ENCODE peak calls at places on chromosomes 2 and 18, in ten cellular contexts. I is stimulated activated CD8-positive, alpha-beta memory T cell treated with anti-CD3 and anti-CD28 coated beads, Interleukin-15, amount 100 ng/mL, for 4 hours; V is tibial artery; O is activated T-helper 2 cell treated with anti-CD3 and anti-CD28 coated beads, Interferon-gamma antibody, Interleukin-2, Interleukin-4, amounts not matched to agents 10 μg/mL and 5 μg/mL and 100 μg/mL, durations not matched to agents 14 hours and 24 hours and 36 hours; K is NCI-H460; A is left lobe of liver; R is WERI-Rb-1; Q is DMS 273 treated with DMSO at 0.1 percent for 48 hours; L is tibial nerve; W is AG08395. N is an unnamed sample.

GRCh38 chr18:22253676-22254075 is 84.3 kb downstream of the GATA6 start:
- DNase-seq in I (no peak), V (no peak), O (no peak), K (no peak), A (no peak), R (no peak), Q (no peak), L (no peak), W (no peak), N (no peak)

GRCh38 chr2:27762951-27763906 is 8.3 kb upstream of the MRPL33 start:
- DNase-seq in I (no peak), V (no peak), O (no peak), K (no peak), A (no peak), R (no peak), Q (no peak), L (no peak), W (no peak), N (no peak)

GRCh38 chr2:136255648-136256461 is 137.9 kb upstream of the CXCR4 start:
- DNase-seq in I (no peak), V (no peak), O (no peak), K (no peak), A (no peak), R (peak), Q (no peak), L (no peak), W (no peak), N (no peak)

GRCh38 chr2:54942373-54942772 is 107.9 kb downstream of the RTN4 start:
- DNase-seq in I (peak), V (no peak), O (no peak), K (no peak), A (no peak), R (no peak), Q (no peak), L (no peak), W (no peak), N (no peak)

GRCh38 chr18:30684825-30685481 is 357.6 kb downstream of the DSC3 start:
- DNase-seq in I (no peak), V (no peak), O (no peak), K (no peak), A (no peak), R (no peak), Q (no peak), L (no peak), W (no peak), N (no peak)

GRCh38 chr2:231036131-231036530 is 1.2 kb upstream of the C2orf72 start:
- DNase-seq in I (no peak), V (no peak), O (no peak), K (no peak), A (peak), R (no peak), Q (no peak), L (no peak), W (no peak), N (no peak)

GRCh38 chr2:211413746-211414145 is 857.3 kb downstream of the CPS1 start:
- DNase-seq in I (no peak), V (no peak), O (no peak), K (no peak), A (no peak), R (no peak), Q (no peak), L (no peak), W (no peak), N (no peak)

GRCh38 chr2:150081775-150082517 is 405.5 kb downstream of the RND3 start:
- DNase-seq in I (no peak), V (no peak), O (no peak), K (no peak), A (no peak), R (no peak), Q (no peak), L (no peak), W (no peak), N (no peak)

GRCh38 chr2:21819475-21819874 is 695.7 kb downstream of the TDRD15 start:
- DNase-seq in I (no peak), V (no peak), O (no peak), K (no peak), A (no peak), R (no peak), Q (no peak), L (no peak), W (no peak), N (no peak)

GRCh38 chr2:4678937-4679336 is 975.6 kb downstream of the DCDC2C start:
- DNase-seq in I (no peak), V (no peak), O (no peak), K (no peak), A (no peak), R (no peak), Q (no peak), L (no peak), W (no peak), N (no peak)

GRCh38 chr2:84888401-84889276 is 7.8 kb upstream of the TRABD2A start:
- DNase-seq in I (no peak), V (no peak), O (peak), K (no peak), A (no peak), R (no peak), Q (no peak), L (peak), W (peak), N (no peak)

GRCh38 chr2:5021148-5021547 is 671.0 kb upstream of the SOX11 start:
- DNase-seq in I (no peak), V (no peak), O (no peak), K (no peak), A (no peak), R (no peak), Q (no peak), L (no peak), W (no peak), N (no peak)

GRCh38 chr2:128399690-128400291 is 81.1 kb upstream of the HS6ST1 start:
- DNase-seq in I (no peak), V (no peak), O (no peak), K (no peak), A (no peak), R (no peak), Q (no peak), L (no peak), W (no peak), N (no peak)

GRCh38 chr2:211391206-211391605 is 834.8 kb downstream of the CPS1 start:
- DNase-seq in I (no peak), V (no peak), O (no peak), K (no peak), A (no peak), R (peak), Q (no peak), L (no peak), W (no peak), N (no peak)

GRCh38 chr2:105442721-105443120 is 43.9 kb upstream of the FHL2 start:
- DNase-seq in I (no peak), V (no peak), O (no peak), K (no peak), A (no peak), R (no peak), Q (no peak), L (no peak), W (no peak), N (no peak)

GRCh38 chr2:127811397-127811860 is 458 bp upstream of the WDR33 start:
- DNase-seq in I (no peak), V (peak), O (no peak), K (no peak), A (no peak), R (no peak), Q (no peak), L (no peak), W (peak), N (no peak)

GRCh38 chr2:72439892-72440291 is 292.2 kb upstream of the CYP26B1 start:
- DNase-seq in I (no peak), V (no peak), O (no peak), K (no peak), A (no peak), R (no peak), Q (no peak), L (no peak), W (no peak), N (no peak)